ENCODE peak calls at places on chromosome 9, in four cellular contexts. T is A549, R is K562, S is HepG2. C is an unnamed sample.

GRCh38 chr9:99835581-99835980 is 13.9 kb downstream of the NR4A3 start:
- DNase-seq in T (no peak), R (no peak), S (no peak), C (no peak)

GRCh38 chr9:32644698-32645097 is 9.2 kb upstream of the TAF1L start:
- DNase-seq in T (no peak), R (no peak), S (no peak), C (peak; percentile 78)

GRCh38 chr9:35798658-35799366 is 7.4 kb downstream of the NPR2 start:
- DNase-seq in T (no peak), R (peak; percentile 47), S (peak; percentile 25), C (peak; percentile 76)

GRCh38 chr9:124444166-124444565 is 6.1 kb upstream of the ADGRD2 start:
- DNase-seq in T (no peak), R (no peak), S (no peak), C (no peak)

GRCh38 chr9:125551781-125552180 is 155.2 kb downstream of the MAPKAP1 start:
- DNase-seq in T (no peak), R (no peak), S (no peak), C (no peak)

GRCh38 chr9:37005517-37006140 is 28.4 kb downstream of the PAX5 start:
- DNase-seq in T (no peak), R (no peak), S (no peak), C (no peak)

GRCh38 chr9:128101690-128102089 is 25.8 kb downstream of the PTGES2 start:
- DNase-seq in T (no peak), R (no peak), S (no peak), C (no peak)

GRCh38 chr9:35656841-35657326 is 935 bp downstream of the RMRP start:
- DNase-seq in T (no peak), R (no peak), S (no peak), C (no peak)

GRCh38 chr9:106616026-106616425 is 246.9 kb upstream of the ZNF462 start:
- DNase-seq in T (no peak), R (no peak), S (no peak), C (no peak)

GRCh38 chr9:135847833-135848232 is 59.5 kb downstream of the CAMSAP1 start:
- DNase-seq in T (no peak), R (no peak), S (no peak), C (no peak)

GRCh38 chr9:87035868-87036267 is 88.6 kb upstream of the GAS1 start:
- DNase-seq in T (no peak), R (no peak), S (no peak), C (no peak)

GRCh38 chr9:109401169-109401989 is 80.5 kb upstream of the EPB41L4B start:
- DNase-seq in T (peak; percentile 67), R (peak; percentile 78), S (peak; percentile 65), C (peak; percentile 35)

GRCh38 chr9:126704157-126704941 is 90.6 kb downstream of the LMX1B start:
- DNase-seq in T (peak; percentile 73), R (peak; percentile 66), S (no peak), C (peak; percentile 46)

GRCh38 chr9:136494531-136495215 is 11.8 kb upstream of the SEC16A start:
- DNase-seq in T (no peak), R (no peak), S (no peak), C (no peak)

GRCh38 chr9:70195456-70195855 is 63.3 kb upstream of the SMC5 start:
- DNase-seq in T (no peak), R (no peak), S (no peak), C (peak; percentile 62)

GRCh38 chr9:112061152-112061740 is 113.9 kb downstream of the SUSD1 start:
- DNase-seq in T (peak; percentile 81), R (peak; percentile 49), S (peak; percentile 56), C (peak; percentile 99)

GRCh38 chr9:26329974-26330373 is 562.6 kb downstream of the CAAP1 start:
- DNase-seq in T (no peak), R (no peak), S (peak; percentile 12), C (no peak)
- TF ChIP-seq CEBPB in T (no peak), R (no peak), S (no peak), C (no peak)

DNA sequence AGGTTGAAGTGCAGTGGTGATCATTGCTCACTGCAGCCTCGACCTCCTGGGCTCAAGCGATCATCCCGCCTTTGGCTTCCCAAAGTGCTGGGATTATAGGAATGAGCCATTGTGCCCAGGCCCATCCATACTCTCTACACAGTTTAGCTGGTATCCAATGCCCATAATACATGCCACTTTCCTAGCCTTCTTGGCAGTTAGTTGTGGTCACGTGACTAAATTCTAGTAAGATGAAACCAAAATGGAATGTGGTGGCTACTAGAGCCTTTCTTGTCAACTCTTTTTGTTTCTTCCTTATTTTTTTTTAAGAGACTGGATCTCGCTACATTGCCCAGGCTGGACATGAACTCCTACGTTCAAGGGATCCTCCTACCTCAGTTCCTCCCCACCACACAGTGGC is 15.3 kb upstream of the KIF27 start:
- DNase-seq in T (no peak), R (no peak), S (no peak), C (no peak)
- H3K4me3 ChIP-seq in T (no peak overlapping the region), R (no peak overlapping the region), S (no peak overlapping the region), C (no peak overlapping the region)

DNA sequence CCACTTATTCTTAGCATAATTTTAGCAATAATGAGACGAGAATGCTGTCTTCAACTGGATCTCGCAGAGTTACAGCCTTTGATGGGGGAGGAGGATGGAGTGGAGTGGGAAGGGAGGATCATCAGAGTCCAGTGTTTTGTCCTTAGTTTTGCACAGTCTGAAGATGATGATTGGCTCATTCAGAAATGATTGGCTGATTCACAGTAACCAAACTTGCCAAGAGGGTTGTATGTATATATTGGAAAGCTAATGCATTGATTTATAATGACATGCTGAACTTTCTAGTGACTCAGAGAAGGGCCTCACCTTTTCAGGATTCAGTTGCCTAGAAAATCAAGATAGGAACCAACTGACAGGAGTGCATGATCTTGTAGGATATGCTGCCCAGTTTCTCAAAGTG is 448.0 kb downstream of the CCDC171 start:
- DNase-seq in T (no peak), R (no peak), S (no peak), C (peak; percentile 68)
- TF ChIP-seq MAZ in T (no peak), R (no peak), S (no peak), C (no peak)

GRCh38 chr9:129983891-129984290 is 59.1 kb downstream of the FNBP1 start:
- DNase-seq in T (no peak), R (no peak), S (no peak), C (no peak)
- TF ChIP-seq CEBPB in T (no peak), R (no peak), S (no peak), C (no peak)